ENCODE peak calls at places on chromosomes 6 and 20, in seven cellular contexts. A, E, M, O, R, Q and T are unnamed samples.

GRCh38 chr6:36904096-36904495 is 18.3 kb downstream of the C6orf89 start:
- DNase-seq in A (no peak), E (peak; percentile 65), M (no peak), O (no peak), R (no peak), Q (no peak), T (no peak)

GRCh38 chr6:130971504-130971903 is 91.5 kb downstream of the EPB41L2 start:
- DNase-seq in A (no peak), E (no peak), M (no peak), O (no peak), R (no peak), Q (no peak), T (no peak)

GRCh38 chr20:18794428-18794787 is 19.2 kb upstream of the SCP2D1 start:
- DNase-seq in A (no peak), E (no peak), M (no peak), O (no peak), R (no peak), Q (no peak), T (no peak)

GRCh38 chr20:21262812-21263211 is 40.3 kb upstream of the XRN2 start:
- DNase-seq in A (no peak), E (no peak), M (no peak), O (no peak), R (no peak), Q (no peak), T (no peak)

GRCh38 chr6:166556871-166557322 is 29.6 kb downstream of the RAMACL start:
- DNase-seq in A (no peak), E (peak; percentile 65), M (no peak), O (peak; percentile 86), R (no peak), Q (no peak), T (peak; percentile 100)

GRCh38 chr20:63160641-63161175 is 55.2 kb downstream of the YTHDF1 start:
- DNase-seq in A (no peak), E (no peak), M (no peak), O (no peak), R (no peak), Q (no peak), T (no peak)

GRCh38 chr6:44701038-44701636 is 313.6 kb downstream of the CDC5L start:
- DNase-seq in A (no peak), E (no peak), M (no peak), O (no peak), R (no peak), Q (peak; percentile 78), T (no peak)

GRCh38 chr6:127352519-127352918 is 9.1 kb upstream of the ECHDC1 start:
- DNase-seq in A (no peak), E (no peak), M (no peak), O (no peak), R (no peak), Q (no peak), T (no peak)

GRCh38 chr6:142885182-142885867 is 59.7 kb downstream of the HIVEP2 start:
- DNase-seq in A (no peak), E (peak; percentile 99), M (peak; percentile 89), O (peak; percentile 94), R (peak; percentile 61), Q (peak; percentile 84), T (peak; percentile 98)

GRCh38 chr6:113732384-113732966 is 124.7 kb upstream of the MARCKS start:
- DNase-seq in A (no peak), E (peak; percentile 14), M (no peak), O (no peak), R (no peak), Q (peak; percentile 24), T (peak; percentile 30)

GRCh38 chr20:611047-611842 is 1.1 kb upstream of the TCF15 start:
- DNase-seq in A (no peak), E (no peak), M (no peak), O (no peak), R (no peak), Q (no peak), T (no peak)

GRCh38 chr6:145887969-145888368 is 73.4 kb upstream of the FBXO30 start:
- DNase-seq in A (no peak), E (peak; percentile 42), M (no peak), O (no peak), R (no peak), Q (no peak), T (peak; percentile 70)

GRCh38 chr6:5671162-5671561 is 335.6 kb downstream of the NRN1 start:
- DNase-seq in A (peak; percentile 67), E (peak; percentile 71), M (no peak), O (no peak), R (no peak), Q (peak; percentile 28), T (no peak)

GRCh38 chr20:1108437-1108920 is 9.9 kb upstream of the PSMF1 start:
- DNase-seq in A (peak; percentile 61), E (peak; percentile 23), M (no peak), O (peak; percentile 26), R (no peak), Q (peak; percentile 60), T (peak; percentile 35)

GRCh38 chr6:91782789-91783188 is 1195.9 kb upstream of the MAP3K7 start:
- DNase-seq in A (no peak), E (no peak), M (no peak), O (no peak), R (no peak), Q (no peak), T (no peak)

GRCh38 chr6:20117474-20117873 is 94.8 kb downstream of the MBOAT1 start:
- DNase-seq in A (no peak), E (peak; percentile 19), M (no peak), O (no peak), R (no peak), Q (no peak), T (no peak)

GRCh38 chr20:33291830-33292355 is 8.9 kb downstream of the BPIFB1 start:
- DNase-seq in A (peak; percentile 78), E (no peak), M (no peak), O (peak; percentile 19), R (peak; percentile 57), Q (peak; percentile 59), T (peak; percentile 26)

GRCh38 chr6:33702345-33702977 is 9.0 kb downstream of the UQCC2 start:
- DNase-seq in A (peak; percentile 55), E (peak; percentile 61), M (no peak), O (peak; percentile 37), R (no peak), Q (peak; percentile 67), T (peak; percentile 52)

GRCh38 chr6:30727920-30728605 is 7.9 kb downstream of the TUBB start:
- DNase-seq in A (no peak), E (peak; percentile 71), M (no peak), O (no peak), R (no peak), Q (no peak), T (peak; percentile 26)

GRCh38 chr6:165439928-165440554 is 130.6 kb upstream of the C6orf118 start:
- DNase-seq in A (no peak), E (peak; percentile 73), M (no peak), O (peak; percentile 34), R (no peak), Q (peak; percentile 21), T (peak; percentile 75)

GRCh38 chr20:44692932-44693476 is 22.2 kb upstream of the CCN5 start:
- DNase-seq in A (no peak), E (peak; percentile 93), M (no peak), O (peak; percentile 71), R (peak; percentile 38), Q (peak; percentile 97), T (peak; percentile 98)

GRCh38 chr6:42137192-42137753 is 5.1 kb downstream of the C6orf132 start:
- DNase-seq in A (no peak), E (no peak), M (no peak), O (no peak), R (no peak), Q (peak; percentile 92), T (peak; percentile 57)

GRCh38 chr6:45685076-45685475 is 307.3 kb upstream of the SUPT3H start:
- DNase-seq in A (no peak), E (no peak), M (no peak), O (no peak), R (no peak), Q (no peak), T (no peak)

GRCh38 chr20:50309280-50309763 is 118.7 kb downstream of the CEBPB start:
- DNase-seq in A (no peak), E (peak; percentile 92), M (no peak), O (no peak), R (no peak), Q (no peak), T (no peak)

GRCh38 chr20:46028772-46029371 is at the start of gene SLC12A5:
- DNase-seq in A (no peak), E (no peak), M (no peak), O (no peak), R (no peak), Q (no peak), T (no peak)

GRCh38 chr20:15005300-15005986 is 668.0 kb upstream of the FLRT3 start:
- DNase-seq in A (no peak), E (no peak), M (no peak), O (no peak), R (no peak), Q (peak; percentile 58), T (no peak)
- H4K20me1 ChIP-seq in A (no peaks in the 10 kb centered on the region), E (no peaks in the 10 kb centered on the region), M (no peaks in the 10 kb centered on the region), O (no peaks in the 10 kb centered on the region), R (no peaks in the 10 kb centered on the region), Q (no peaks in the 10 kb centered on the region), T (no peaks in the 10 kb centered on the region)

GRCh38 chr6:149717588-149718458 is at the start of gene LATS1:
- DNase-seq in A (peak; percentile 89), E (peak; percentile 76), M (no peak), O (peak; percentile 43), R (no peak), Q (peak; percentile 81), T (peak; percentile 84)
- TF ChIP-seq POLR2A in A (peak; percentile 96), E (peak; percentile 88), M (peak; percentile 98), O (peak; percentile 91), R (peak; percentile 72), Q (peak; percentile 99), T (peak; percentile 98)

DNA sequence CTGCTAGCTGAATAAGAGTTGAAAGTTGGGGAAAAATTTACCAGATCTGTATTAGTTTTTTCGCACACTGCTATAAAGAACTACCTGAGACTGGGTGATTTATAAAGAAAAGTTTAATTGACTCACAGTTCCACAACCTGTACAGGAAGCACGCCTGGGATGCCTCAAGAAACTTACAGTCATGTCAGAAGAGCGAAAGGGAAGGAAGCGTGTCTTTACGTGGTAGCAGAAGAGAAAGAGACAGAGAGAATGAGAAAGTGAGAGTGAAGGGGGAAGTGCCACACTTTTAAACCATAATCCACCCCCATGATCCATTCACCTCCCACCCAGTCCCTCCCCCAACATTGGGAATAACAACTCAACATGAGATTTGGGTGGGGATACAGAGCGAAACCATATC is 79.6 kb downstream of the KHDC1L start:
- DNase-seq in A (no peak), E (no peak), M (no peak), O (no peak), R (no peak), Q (no peak), T (no peak)
- H4K20me1 ChIP-seq in A (no peaks in the 10 kb centered on the region), E (no peaks in the 10 kb centered on the region), M (no peaks in the 10 kb centered on the region), O (no peaks in the 10 kb centered on the region), R (no peaks in the 10 kb centered on the region), Q (no peaks in the 10 kb centered on the region), T (no peaks in the 10 kb centered on the region)

DNA sequence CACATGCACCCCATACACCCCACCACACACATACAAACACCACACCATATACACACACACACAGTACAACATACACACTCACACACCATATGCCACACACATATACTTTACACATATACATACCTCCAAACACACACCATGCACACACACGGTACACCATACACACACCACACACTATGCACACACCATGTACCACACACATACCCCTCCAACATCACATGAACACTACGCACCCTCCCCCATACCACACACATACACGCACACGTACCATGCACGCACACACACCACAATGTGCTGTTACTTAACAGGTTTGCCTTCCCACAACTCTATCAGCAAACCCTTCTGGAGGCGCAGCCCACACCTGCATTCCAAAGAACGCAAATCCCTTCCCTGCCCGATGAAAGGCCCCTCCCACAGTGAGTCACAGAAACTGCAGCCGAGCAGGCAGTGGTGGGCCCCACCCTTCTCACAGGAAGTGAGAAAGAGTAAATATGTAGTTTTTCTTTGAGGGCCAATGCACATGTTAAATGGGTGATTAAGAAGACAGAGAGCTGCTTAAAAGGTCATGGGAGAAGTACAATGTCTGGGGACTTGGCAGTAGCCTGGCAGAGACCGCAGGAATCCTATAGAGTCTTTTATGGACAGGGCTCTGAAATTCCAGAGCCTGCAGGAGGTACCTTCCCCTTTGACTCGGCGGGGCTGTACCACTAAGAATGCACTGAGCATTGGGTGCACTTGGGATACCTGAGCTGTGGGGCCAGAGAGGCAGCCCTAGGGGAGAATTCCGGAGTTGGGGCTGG is 34.1 kb upstream of the EZR start:
- DNase-seq in A (peak; percentile 96), E (peak; percentile 79), M (peak; percentile 50), O (peak; percentile 97), R (peak; percentile 97), Q (peak; percentile 89), T (peak; percentile 66)
- TF ChIP-seq POLR2A in A (peak; percentile 79), E (no peak), M (no peak), O (no peak), R (peak; percentile 55), Q (no peak), T (no peak)